ENCODE peak calls at places on chromosomes 11 and 22, in seven cellular contexts. B is aorta, H is A549, Q is pancreas, N is heart right ventricle, C is RWPE1, O is breast epithelium. V is an unnamed sample.

GRCh38 chr11:12715941-12716340 is 41.7 kb downstream of the TEAD1 start:
- DNase-seq in B (no peak), H (no peak), Q (no peak), N (peak), C (no peak), O (no peak), V (no peak)

GRCh38 chr22:47806894-47807293 is 1044.4 kb downstream of the TBC1D22A start:
- DNase-seq in B (no peak), H (no peak), Q (no peak), N (no peak), C (no peak), O (no peak), V (no peak)

GRCh38 chr11:132101861-132102260 is 731.4 kb downstream of the NTM start:
- DNase-seq in B (no peak), H (no peak), Q (no peak), N (no peak), C (no peak), O (no peak), V (no peak)

GRCh38 chr22:37467556-37467955 is 18.6 kb downstream of the MFNG start:
- DNase-seq in B (no peak), H (no peak), Q (no peak), N (no peak), C (no peak), O (no peak), V (no peak)

GRCh38 chr11:121391914-121392313 is 60.2 kb upstream of the SORL1 start:
- DNase-seq in B (no peak), H (peak), Q (no peak), N (no peak), C (peak), O (no peak), V (peak)

GRCh38 chr22:40499187-40499753 is 128.9 kb downstream of the SGSM3 start:
- DNase-seq in B (no peak), H (peak), Q (peak), N (no peak), C (peak), O (no peak), V (peak)

GRCh38 chr11:97516688-97517087 is 1126.9 kb downstream of the JRKL start:
- DNase-seq in B (no peak), H (no peak), Q (no peak), N (no peak), C (no peak), O (no peak), V (no peak)

GRCh38 chr11:46658259-46658658 is 40.9 kb downstream of the ATG13 start:
- DNase-seq in B (peak), H (no peak), Q (no peak), N (no peak), C (no peak), O (no peak), V (peak)

GRCh38 chr11:96426356-96427103 is 36.7 kb downstream of the JRKL start:
- DNase-seq in B (no peak), H (peak), Q (no peak), N (no peak), C (peak), O (no peak), V (no peak)

GRCh38 chr22:36165161-36165560 is 4.6 kb upstream of the APOL3 start:
- DNase-seq in B (no peak), H (no peak), Q (no peak), N (no peak), C (no peak), O (no peak), V (no peak)

GRCh38 chr11:69304686-69305085 is 10.7 kb downstream of the MYEOV start:
- DNase-seq in B (no peak), H (no peak), Q (no peak), N (no peak), C (no peak), O (no peak), V (no peak)

GRCh38 chr11:57214087-57214395 is 23.0 kb downstream of the APLNR start:
- DNase-seq in B (no peak), H (no peak), Q (no peak), N (no peak), C (no peak), O (no peak), V (no peak)

GRCh38 chr22:48884292-48884691 is 943.4 kb downstream of the BRD1 start:
- DNase-seq in B (no peak), H (no peak), Q (no peak), N (no peak), C (no peak), O (no peak), V (no peak)

GRCh38 chr22:38461057-38461413 is 6.0 kb upstream of the KCNJ4 start:
- DNase-seq in B (no peak), H (no peak), Q (no peak), N (no peak), C (no peak), O (no peak), V (no peak)

GRCh38 chr11:113372317-113372716 is 15.3 kb upstream of the ANKK1 start:
- DNase-seq in B (no peak), H (no peak), Q (no peak), N (no peak), C (no peak), O (no peak), V (no peak)

GRCh38 chr11:65504671-65505433 is 6.0 kb downstream of the MALAT1 start:
- DNase-seq in B (peak), H (peak), Q (no peak), N (no peak), C (no peak), O (peak), V (no peak)

GRCh38 chr11:68659158-68659921 is 25.0 kb upstream of the GAL start:
- DNase-seq in B (peak), H (peak), Q (peak), N (peak), C (peak), O (peak), V (peak)

GRCh38 chr11:64202992-64203391 is 3.5 kb upstream of the FERMT3 start:
- DNase-seq in B (no peak), H (no peak), Q (no peak), N (no peak), C (no peak), O (no peak), V (no peak)

GRCh38 chr11:67416416-67417335 is 1.2 kb downstream of the CARNS1 start:
- DNase-seq in B (no peak), H (peak), Q (no peak), N (no peak), C (no peak), O (no peak), V (no peak)

GRCh38 chr22:25749420-25750169 is 7.6 kb downstream of the MYO18B start:
- DNase-seq in B (peak), H (no peak), Q (no peak), N (no peak), C (no peak), O (no peak), V (no peak)

GRCh38 chr22:44574057-44574456 is 76.0 kb upstream of the RTL6 start:
- DNase-seq in B (peak), H (peak), Q (peak), N (no peak), C (peak), O (peak), V (peak)

DNA sequence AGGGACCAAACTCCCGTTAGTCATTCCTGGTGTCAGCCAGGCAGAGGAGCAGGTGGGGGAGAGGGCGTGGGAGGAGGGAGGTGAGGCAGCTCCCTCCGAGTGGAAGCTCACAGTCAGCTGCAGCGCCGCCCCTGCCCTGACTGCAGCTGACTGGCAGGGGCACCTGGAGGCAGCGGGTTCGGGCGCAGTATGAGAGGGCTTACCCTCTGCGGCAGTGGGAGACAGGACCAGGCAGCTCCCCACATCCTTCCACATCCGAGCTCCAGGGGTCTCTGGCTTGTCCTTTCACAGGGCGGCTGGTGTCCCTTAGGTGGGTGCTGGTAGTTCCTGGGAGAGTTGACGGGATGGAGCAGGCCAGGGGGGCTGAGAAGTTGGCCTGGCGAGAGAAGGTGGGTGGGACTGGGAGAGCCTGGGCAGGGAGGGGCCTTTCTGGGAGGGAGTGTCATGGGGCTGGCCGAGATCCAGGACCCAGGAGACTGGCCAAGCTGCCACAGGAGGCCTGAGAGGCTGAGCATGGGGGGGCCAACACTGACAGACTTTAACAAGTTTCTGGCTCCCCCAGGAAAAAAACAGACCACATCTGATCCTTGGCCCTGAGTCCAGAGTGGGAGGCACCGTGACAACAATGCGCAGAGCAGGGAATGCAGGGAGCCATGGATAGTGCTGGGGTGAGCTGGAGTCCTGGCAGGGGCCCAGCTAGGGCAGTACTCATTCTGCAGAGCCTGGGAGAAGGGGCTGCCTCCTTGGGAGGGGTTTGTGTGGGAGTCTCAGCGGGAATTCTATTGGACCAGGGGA is 4.9 kb downstream of the ADORA2A start:
- DNase-seq in B (peak), H (no peak), Q (no peak), N (peak), C (peak), O (no peak), V (peak)
- H3K27ac ChIP-seq in B (no peak), H (no peak), Q (no peak), N (peak), C (peak), O (no peak), V (peak)

DNA sequence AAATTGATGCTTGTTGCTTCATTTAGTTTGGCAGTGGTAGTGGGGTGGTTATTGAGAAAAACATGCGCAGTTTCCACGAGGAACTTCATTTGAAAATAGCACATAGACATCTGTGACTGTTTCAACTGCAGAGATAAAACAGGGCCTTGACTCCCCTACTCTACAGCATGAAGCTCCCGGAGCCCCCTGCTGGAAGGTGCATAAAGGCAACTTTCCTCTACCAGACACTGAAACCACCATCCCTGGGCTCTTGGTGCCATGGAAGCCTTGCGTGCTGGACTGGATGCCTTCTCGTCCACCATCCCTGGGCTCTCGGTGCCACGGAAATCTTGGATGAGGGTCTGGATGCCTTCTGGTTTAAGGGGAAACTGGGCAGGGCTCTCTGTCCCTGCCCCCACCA is 195.8 kb downstream of the CSNK2A3 start:
- DNase-seq in B (no peak), H (peak), Q (no peak), N (no peak), C (no peak), O (no peak), V (peak)
- H3K27ac ChIP-seq in B (no peak), H (no peak), Q (no peak), N (no peak), C (no peak), O (no peak), V (no peak)

GRCh38 chr11:36007127-36007824 is 63.4 kb downstream of the LDLRAD3 start:
- DNase-seq in B (no peak), H (no peak), Q (no peak), N (no peak), C (peak), O (no peak), V (no peak)

GRCh38 chr11:36008576-36008975 is 64.7 kb downstream of the LDLRAD3 start:
- DNase-seq in B (no peak), H (no peak), Q (no peak), N (no peak), C (no peak), O (no peak), V (no peak)

GRCh38 chr11:36009469-36009868 is 65.6 kb downstream of the LDLRAD3 start:
- DNase-seq in B (no peak), H (no peak), Q (no peak), N (no peak), C (peak), O (no peak), V (no peak)

GRCh38 chr11:36010010-36010740 is 66.3 kb downstream of the LDLRAD3 start:
- DNase-seq in B (no peak), H (no peak), Q (no peak), N (no peak), C (peak), O (no peak), V (no peak)

GRCh38 chr11:36006556-36006955 is 62.7 kb downstream of the LDLRAD3 start:
- DNase-seq in B (no peak), H (no peak), Q (no peak), N (no peak), C (no peak), O (no peak), V (no peak)
- H3K27ac ChIP-seq in B (no peak), H (no peak), Q (no peak), N (no peak), C (peak), O (no peak), V (no peak)

DNA sequence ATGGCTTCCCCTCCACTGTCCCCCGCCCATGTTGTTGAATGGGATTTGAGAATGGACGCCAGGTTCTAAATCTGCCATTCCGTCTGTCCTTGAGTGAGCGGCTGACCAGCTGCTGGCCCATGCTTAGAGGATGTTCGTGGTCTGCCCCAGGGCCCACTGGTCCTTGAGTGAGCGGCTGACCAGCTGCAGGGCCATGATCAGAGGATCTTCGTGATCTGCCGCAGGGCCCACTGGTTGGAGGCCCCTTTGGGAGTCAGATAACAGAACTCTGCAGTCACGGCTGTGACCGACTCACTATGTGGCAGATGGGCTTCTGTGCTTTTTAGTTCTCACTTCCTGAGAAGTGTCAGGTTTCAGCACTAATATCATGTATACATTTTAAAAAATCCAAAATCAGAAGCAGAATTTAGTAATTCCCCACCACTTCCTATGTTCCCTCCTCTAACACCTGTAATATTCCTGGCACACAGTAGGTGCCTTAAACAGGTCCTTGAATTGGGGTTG is 54.1 kb downstream of the MICAL3 start:
- DNase-seq in B (no peak), H (no peak), Q (no peak), N (no peak), C (no peak), O (no peak), V (no peak)
- H3K27ac ChIP-seq in B (peak), H (peak), Q (no peak), N (peak), C (peak), O (no peak), V (no peak)

GRCh38 chr22:17725465-17725800 is 48.8 kb downstream of the BID start:
- DNase-seq in B (no peak), H (no peak), Q (no peak), N (no peak), C (no peak), O (no peak), V (no peak)

GRCh38 chr22:17726561-17727243 is 47.6 kb downstream of the BID start:
- DNase-seq in B (no peak), H (no peak), Q (no peak), N (no peak), C (no peak), O (no peak), V (no peak)

GRCh38 chr22:17724678-17725464 is 49.4 kb downstream of the BID start:
- DNase-seq in B (no peak), H (no peak), Q (no peak), N (no peak), C (no peak), O (no peak), V (peak)

GRCh38 chr22:17727244-17727892 is 46.9 kb downstream of the BID start:
- DNase-seq in B (no peak), H (no peak), Q (no peak), N (no peak), C (no peak), O (no peak), V (no peak)

GRCh38 chr22:17724241-17724640 is 50.0 kb downstream of the BID start:
- DNase-seq in B (no peak), H (no peak), Q (no peak), N (no peak), C (no peak), O (no peak), V (no peak)
- H3K27ac ChIP-seq in B (peak), H (no peak), Q (no peak), N (peak), C (no peak), O (no peak), V (no peak)

DNA sequence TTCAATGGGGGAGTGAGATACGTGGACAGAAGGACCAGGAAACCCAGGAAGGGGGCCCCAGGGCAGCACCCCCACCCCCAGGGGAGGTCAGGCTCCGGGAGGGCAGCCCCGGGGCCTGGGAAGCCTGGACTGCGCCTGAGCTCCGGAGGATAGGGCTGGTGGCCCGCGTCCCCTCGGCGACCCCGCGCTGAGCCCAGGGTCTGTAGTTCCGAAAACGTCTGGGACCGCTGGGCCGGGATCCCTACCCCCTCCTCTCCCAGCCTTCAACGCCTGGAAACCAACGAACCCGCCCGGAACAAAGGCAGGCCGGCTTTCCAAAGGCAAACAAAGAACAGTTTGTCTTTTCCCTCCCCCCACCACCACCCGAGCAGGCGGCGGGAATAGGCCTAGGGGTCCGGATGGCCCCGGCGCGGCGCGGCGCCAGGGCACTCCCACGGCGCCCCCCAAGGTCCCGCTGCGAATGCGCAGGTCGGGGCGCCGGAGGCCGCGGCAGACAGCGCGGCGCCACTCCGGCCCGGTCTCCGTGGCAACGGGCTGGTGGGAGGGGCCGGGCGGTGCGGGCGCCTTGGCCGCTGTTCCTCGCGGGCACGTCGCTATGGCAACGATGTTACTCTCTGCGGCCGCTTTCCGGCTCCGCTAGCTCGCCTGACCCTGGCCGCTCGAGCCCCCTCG is 58.5 kb downstream of the IGLL1 start:
- DNase-seq in B (peak), H (peak), Q (peak), N (peak), C (peak), O (peak), V (peak)
- H3K27ac ChIP-seq in B (peak), H (peak), Q (peak), N (peak), C (no peak), O (peak), V (peak)

GRCh38 chr11:73555615-73556014 is 42.3 kb downstream of the FAM168A start:
- DNase-seq in B (no peak), H (no peak), Q (no peak), N (no peak), C (no peak), O (no peak), V (no peak)
- H3K27ac ChIP-seq in B (no peak), H (no peak), Q (no peak), N (peak), C (no peak), O (no peak), V (no peak)